ENCODE peak calls at places on chromosomes 11 and 22, in seven cellular contexts. One of them, this sample, is unnamed.
A peak's percentile ranks its signal among the peaks of the same experiment; 100 is the strongest.

GRCh38 chr11:41878158-41878557 is 418.7 kb upstream of the LRRC4C start:
- DNase-seq in GM13976: no peak
- DNase-seq in HT1080: peak; percentile 5
- DNase-seq in tibial artery: no peak
- DNase-seq in adrenal gland: no peak
- DNase-seq in HFFc6: no peak
- DNase-seq in neural crest cell: no peak
- DNase-seq in this sample: peak; percentile 76

GRCh38 chr11:41848349-41848748 is 388.9 kb upstream of the LRRC4C start:
- DNase-seq in GM13976: no peak
- DNase-seq in HT1080: no peak
- DNase-seq in tibial artery: no peak
- DNase-seq in adrenal gland: no peak
- DNase-seq in HFFc6: no peak
- DNase-seq in neural crest cell: no peak
- DNase-seq in this sample: no peak

GRCh38 chr11:107017433-107018227 is 646 bp downstream of the GUCY1A2 start:
- DNase-seq in GM13976: peak; percentile 71
- DNase-seq in HT1080: peak; percentile 62
- DNase-seq in tibial artery: no peak
- DNase-seq in adrenal gland: peak; percentile 27
- DNase-seq in HFFc6: no peak
- DNase-seq in neural crest cell: peak; percentile 64
- DNase-seq in this sample: no peak

GRCh38 chr11:35173011-35173511 is 34.1 kb downstream of the CD44 start:
- DNase-seq in GM13976: no peak
- DNase-seq in HT1080: no peak
- DNase-seq in tibial artery: no peak
- DNase-seq in adrenal gland: no peak
- DNase-seq in HFFc6: no peak
- DNase-seq in neural crest cell: no peak
- DNase-seq in this sample: no peak

GRCh38 chr22:45235101-45235777 is 5.5 kb downstream of the KIAA0930 start:
- DNase-seq in GM13976: peak; percentile 82
- DNase-seq in HT1080: no peak
- DNase-seq in tibial artery: no peak
- DNase-seq in adrenal gland: no peak
- DNase-seq in HFFc6: no peak
- DNase-seq in neural crest cell: no peak
- DNase-seq in this sample: no peak

GRCh38 chr11:3971756-3972404 is 116.4 kb downstream of the STIM1 start:
- DNase-seq in GM13976: no peak
- DNase-seq in HT1080: peak; percentile 11
- DNase-seq in tibial artery: no peak
- DNase-seq in adrenal gland: no peak
- DNase-seq in HFFc6: peak; percentile 35
- DNase-seq in neural crest cell: no peak
- DNase-seq in this sample: peak; percentile 34

GRCh38 chr11:72736452-72737069 is 15.6 kb downstream of the ARAP1 start:
- DNase-seq in GM13976: peak; percentile 64
- DNase-seq in HT1080: peak; percentile 94
- DNase-seq in tibial artery: no peak
- DNase-seq in adrenal gland: peak; percentile 70
- DNase-seq in HFFc6: peak; percentile 66
- DNase-seq in neural crest cell: no peak
- DNase-seq in this sample: peak; percentile 88

GRCh38 chr11:57639321-57640067 is 10.2 kb downstream of the YPEL4 start:
- DNase-seq in GM13976: no peak
- DNase-seq in HT1080: peak; percentile 80
- DNase-seq in tibial artery: no peak
- DNase-seq in adrenal gland: no peak
- DNase-seq in HFFc6: no peak
- DNase-seq in neural crest cell: peak; percentile 92
- DNase-seq in this sample: no peak

GRCh38 chr11:28835317-28835716 is 727.1 kb downstream of the METTL15 start:
- DNase-seq in GM13976: no peak
- DNase-seq in HT1080: no peak
- DNase-seq in tibial artery: no peak
- DNase-seq in adrenal gland: no peak
- DNase-seq in HFFc6: no peak
- DNase-seq in neural crest cell: no peak
- DNase-seq in this sample: no peak

GRCh38 chr11:129249351-129249750 is 57.2 kb upstream of the ARHGAP32 start:
- DNase-seq in GM13976: no peak
- DNase-seq in HT1080: peak; percentile 87
- DNase-seq in tibial artery: no peak
- DNase-seq in adrenal gland: no peak
- DNase-seq in HFFc6: peak; percentile 79
- DNase-seq in neural crest cell: no peak
- DNase-seq in this sample: peak; percentile 59

GRCh38 chr22:30777589-30777988 is 82.9 kb downstream of the OSBP2 start:
- DNase-seq in GM13976: no peak
- DNase-seq in HT1080: no peak
- DNase-seq in tibial artery: no peak
- DNase-seq in adrenal gland: no peak
- DNase-seq in HFFc6: no peak
- DNase-seq in neural crest cell: no peak
- DNase-seq in this sample: no peak

GRCh38 chr11:134390706-134391105 is 21.3 kb downstream of the B3GAT1 start:
- DNase-seq in GM13976: no peak
- DNase-seq in HT1080: no peak
- DNase-seq in tibial artery: no peak
- DNase-seq in adrenal gland: no peak
- DNase-seq in HFFc6: no peak
- DNase-seq in neural crest cell: no peak
- DNase-seq in this sample: no peak

GRCh38 chr11:119447664-119448242 is 24.8 kb upstream of the THY1 start:
- DNase-seq in GM13976: no peak
- DNase-seq in HT1080: no peak
- DNase-seq in tibial artery: no peak
- DNase-seq in adrenal gland: no peak
- DNase-seq in HFFc6: no peak
- DNase-seq in neural crest cell: no peak
- DNase-seq in this sample: peak; percentile 86

GRCh38 chr22:49052560-49052959 is 775.1 kb downstream of the BRD1 start:
- DNase-seq in GM13976: no peak
- DNase-seq in HT1080: no peak
- DNase-seq in tibial artery: peak; percentile 19
- DNase-seq in adrenal gland: no peak
- DNase-seq in HFFc6: no peak
- DNase-seq in neural crest cell: no peak
- DNase-seq in this sample: no peak

GRCh38 chr22:22133910-22134309 is 110.7 kb upstream of the VPREB1 start:
- DNase-seq in GM13976: no peak
- DNase-seq in HT1080: no peak
- DNase-seq in tibial artery: no peak
- DNase-seq in adrenal gland: no peak
- DNase-seq in HFFc6: no peak
- DNase-seq in neural crest cell: no peak
- DNase-seq in this sample: no peak

GRCh38 chr11:130707217-130707616 is 209.1 kb downstream of the SNX19 start:
- DNase-seq in GM13976: no peak
- DNase-seq in HT1080: no peak
- DNase-seq in tibial artery: no peak
- DNase-seq in adrenal gland: no peak
- DNase-seq in HFFc6: no peak
- DNase-seq in neural crest cell: no peak
- DNase-seq in this sample: no peak

GRCh38 chr11:71430166-71430565 is 18.0 kb downstream of the DHCR7 start:
- DNase-seq in GM13976: no peak
- DNase-seq in HT1080: no peak
- DNase-seq in tibial artery: no peak
- DNase-seq in adrenal gland: no peak
- DNase-seq in HFFc6: no peak
- DNase-seq in neural crest cell: no peak
- DNase-seq in this sample: no peak

GRCh38 chr11:87719311-87720073 is 455.8 kb downstream of the RAB38 start:
- DNase-seq in GM13976: no peak
- DNase-seq in HT1080: peak; percentile 4
- DNase-seq in tibial artery: no peak
- DNase-seq in adrenal gland: no peak
- DNase-seq in HFFc6: no peak
- DNase-seq in neural crest cell: no peak
- DNase-seq in this sample: no peak

GRCh38 chr11:118634435-118635236 is 27.2 kb downstream of the PHLDB1 start:
- DNase-seq in GM13976: no peak
- DNase-seq in HT1080: no peak
- DNase-seq in tibial artery: peak; percentile 94
- DNase-seq in adrenal gland: peak; percentile 86
- DNase-seq in HFFc6: no peak
- DNase-seq in neural crest cell: no peak
- DNase-seq in this sample: peak; percentile 47

GRCh38 chr22:43923631-43924548 is at the start of gene PNPLA3:
- DNase-seq in GM13976: peak; percentile 92
- DNase-seq in HT1080: peak; percentile 58
- DNase-seq in tibial artery: peak; percentile 80
- DNase-seq in adrenal gland: peak; percentile 88
- DNase-seq in HFFc6: peak; percentile 74
- DNase-seq in neural crest cell: peak; percentile 89
- DNase-seq in this sample: peak; percentile 62

GRCh38 chr11:126733685-126734084 is 266.9 kb downstream of the KIRREL3 start:
- DNase-seq in GM13976: no peak
- DNase-seq in HT1080: no peak
- DNase-seq in tibial artery: no peak
- DNase-seq in adrenal gland: no peak
- DNase-seq in HFFc6: no peak
- DNase-seq in neural crest cell: no peak
- DNase-seq in this sample: no peak

GRCh38 chr11:122681731-122682130 is 26.2 kb downstream of the UBASH3B start:
- DNase-seq in GM13976: no peak
- DNase-seq in HT1080: peak; percentile 33
- DNase-seq in tibial artery: no peak
- DNase-seq in adrenal gland: no peak
- DNase-seq in HFFc6: no peak
- DNase-seq in neural crest cell: no peak
- DNase-seq in this sample: no peak

GRCh38 chr11:67355023-67355793 is 1.9 kb upstream of the POLD4 start:
- DNase-seq in GM13976: peak; percentile 14
- DNase-seq in HT1080: no peak
- DNase-seq in tibial artery: peak; percentile 78
- DNase-seq in adrenal gland: no peak
- DNase-seq in HFFc6: no peak
- DNase-seq in neural crest cell: no peak
- DNase-seq in this sample: no peak

GRCh38 chr11:66936326-66936725 is 21.9 kb downstream of the PC start:
- DNase-seq in GM13976: no peak
- DNase-seq in HT1080: no peak
- DNase-seq in tibial artery: no peak
- DNase-seq in adrenal gland: no peak
- DNase-seq in HFFc6: peak; percentile 36
- DNase-seq in neural crest cell: no peak
- DNase-seq in this sample: peak; percentile 80

GRCh38 chr11:133049244-133050019 is 482.9 kb downstream of the OPCML start:
- DNase-seq in GM13976: no peak
- DNase-seq in HT1080: no peak
- DNase-seq in tibial artery: no peak
- DNase-seq in adrenal gland: no peak
- DNase-seq in HFFc6: no peak
- DNase-seq in neural crest cell: no peak
- DNase-seq in this sample: no peak

GRCh38 chr11:118521892-118522311 is 5.4 kb upstream of the TTC36 start:
- DNase-seq in GM13976: no peak
- DNase-seq in HT1080: no peak
- DNase-seq in tibial artery: no peak
- DNase-seq in adrenal gland: no peak
- DNase-seq in HFFc6: no peak
- DNase-seq in neural crest cell: no peak
- DNase-seq in this sample: no peak

GRCh38 chr11:99199336-99199735 is 178.6 kb downstream of the CNTN5 start:
- DNase-seq in GM13976: no peak
- DNase-seq in HT1080: peak; percentile 8
- DNase-seq in tibial artery: no peak
- DNase-seq in adrenal gland: no peak
- DNase-seq in HFFc6: no peak
- DNase-seq in neural crest cell: no peak
- DNase-seq in this sample: no peak

GRCh38 chr11:74636633-74637184 is 44.3 kb downstream of the POLD3 start:
- DNase-seq in GM13976: no peak
- DNase-seq in HT1080: peak; percentile 84
- DNase-seq in tibial artery: no peak
- DNase-seq in adrenal gland: no peak
- DNase-seq in HFFc6: peak; percentile 82
- DNase-seq in neural crest cell: no peak
- DNase-seq in this sample: peak; percentile 96

GRCh38 chr11:69721745-69722144 is 17.9 kb upstream of the FGF19 start:
- DNase-seq in GM13976: no peak
- DNase-seq in HT1080: peak; percentile 24
- DNase-seq in tibial artery: no peak
- DNase-seq in adrenal gland: no peak
- DNase-seq in HFFc6: no peak
- DNase-seq in neural crest cell: no peak
- DNase-seq in this sample: no peak